ENCODE peak calls at places on chromosomes 13 and 19, in nine cellular contexts. X is mammary epithelial cell; I is tibial artery; Q is PC-3; S is CD8-positive, alpha-beta memory T cell; A is pancreas; M is HepG2; P is endodermal cell; N is H9. J is an unnamed sample. For H3K27me3, the result is how much of the 10 kb centered on the place peaks cover.

GRCh38 chr13:110359840-110360301 is 52.8 kb downstream of the COL4A2 start:
- DNase-seq in I (no peak), Q (no peak), N (no peak), A (no peak), X (no peak), S (no peak), P (peak), M (no peak), J (no peak)

GRCh38 chr13:73248711-73249580 is 190.1 kb downstream of the KLF5 start:
- DNase-seq in X (peak), Q (peak), N (peak), P (peak), S (no peak), I (no peak), A (peak), M (no peak), J (peak)

GRCh38 chr13:32881074-32881791 is 135.0 kb upstream of the KL start:
- DNase-seq in M (no peak), X (peak), Q (peak), I (no peak), P (no peak), S (no peak), A (no peak), N (no peak), J (peak)

GRCh38 chr13:51689597-51689996 is 105.3 kb downstream of the WDFY2 start:
- DNase-seq in M (peak), X (peak), S (no peak), A (no peak), Q (no peak), N (no peak), I (no peak), P (no peak), J (no peak)

GRCh38 chr13:31968473-31968872 is 63.1 kb upstream of the FRY start:
- DNase-seq in N (no peak), M (no peak), P (no peak), I (peak), A (peak), X (no peak), Q (no peak), S (no peak), J (no peak)

GRCh38 chr13:39034085-39034484 is 3.8 kb downstream of the PROSER1 start:
- DNase-seq in M (no peak), X (no peak), A (no peak), Q (no peak), I (no peak), S (no peak), P (no peak), N (no peak), J (no peak)

GRCh38 chr19:1606138-1606651 is 933 bp upstream of the UQCR11 start:
- DNase-seq in N (no peak), A (no peak), I (peak), S (no peak), P (no peak), X (no peak), Q (no peak), M (no peak), J (no peak)

GRCh38 chr19:33770107-33770506 is 26.6 kb upstream of the KCTD15 start:
- DNase-seq in N (no peak), Q (no peak), A (no peak), M (no peak), P (no peak), I (no peak), S (no peak), X (no peak), J (no peak)

GRCh38 chr13:31944262-31945160 is 87.1 kb upstream of the FRY start:
- DNase-seq in S (no peak), I (no peak), N (no peak), Q (no peak), X (no peak), P (no peak), M (no peak), A (no peak), J (no peak)

GRCh38 chr13:49356224-49356623 is 87.6 kb downstream of the CAB39L start:
- DNase-seq in I (no peak), N (no peak), A (no peak), P (no peak), X (peak), M (no peak), S (no peak), Q (peak), J (peak)

GRCh38 chr13:34467450-34468083 is 474.5 kb upstream of the NBEA start:
- DNase-seq in S (no peak), N (no peak), P (no peak), I (no peak), Q (no peak), A (no peak), X (peak), M (no peak), J (no peak)

GRCh38 chr13:44618326-44618725 is 42.2 kb upstream of the TSC22D1 start:
- DNase-seq in I (no peak), A (no peak), M (no peak), X (no peak), N (no peak), S (no peak), Q (no peak), P (no peak), J (no peak)

GRCh38 chr13:97321616-97322321 is 99.6 kb downstream of the MBNL2 start:
- DNase-seq in I (no peak), P (no peak), M (no peak), A (no peak), Q (no peak), N (no peak), X (no peak), S (no peak), J (no peak)

GRCh38 chr19:8578642-8579265 is 1.5 kb upstream of the MYO1F start:
- DNase-seq in M (peak), A (peak), Q (peak), I (peak), P (peak), N (peak), X (peak), S (peak), J (no peak)

GRCh38 chr19:45345506-45345860 is 4.9 kb downstream of the KLC3 start:
- DNase-seq in P (no peak), A (no peak), X (no peak), S (no peak), I (no peak), M (no peak), Q (no peak), N (no peak), J (no peak)

GRCh38 chr13:114282143-114282685 is 813 bp downstream of the UPF3A start:
- DNase-seq in A (peak), N (peak), Q (peak), P (peak), M (peak), S (no peak), I (peak), X (peak), J (peak)

GRCh38 chr13:44230736-44231135 is 142.9 kb upstream of the SERP2 start:
- DNase-seq in Q (peak), S (no peak), P (no peak), A (no peak), M (no peak), N (no peak), I (no peak), X (no peak), J (no peak)

GRCh38 chr13:43831088-43831487 is 44.3 kb upstream of the ENOX1 start:
- DNase-seq in P (no peak), I (no peak), M (no peak), X (peak), N (no peak), A (no peak), S (no peak), Q (peak), J (peak)

GRCh38 chr13:51727634-51728274 is 76.2 kb downstream of the DHRS12 start:
- DNase-seq in I (no peak), S (no peak), A (no peak), N (no peak), X (no peak), M (no peak), P (no peak), Q (no peak), J (no peak)

GRCh38 chr13:63741029-63741813 is 2325.6 kb upstream of the PCDH20 start:
- DNase-seq in X (no peak), A (peak), P (no peak), M (no peak), Q (no peak), S (no peak), I (no peak), N (peak), J (no peak)

GRCh38 chr19:46137915-46138473 is 10.0 kb upstream of the IGFL2 start:
- DNase-seq in X (no peak), A (no peak), Q (no peak), P (no peak), N (no peak), S (no peak), M (no peak), I (no peak), J (no peak)

GRCh38 chr19:4851551-4852290 is 15.7 kb downstream of the PLIN3 start:
- DNase-seq in N (peak), S (peak), M (peak), I (peak), A (peak), Q (peak), X (no peak), P (peak), J (no peak)

GRCh38 chr13:113928701-113929627 is 44.9 kb downstream of the C13orf46 start:
- DNase-seq in S (no peak), P (peak), A (peak), Q (no peak), N (peak), I (peak), X (no peak), M (no peak), J (no peak)

GRCh38 chr19:38298841-38299680 is 5.0 kb upstream of the C19orf33 start:
- DNase-seq in Q (peak), P (no peak), X (no peak), N (no peak), M (no peak), I (no peak), A (no peak), S (no peak), J (no peak)

GRCh38 chr13:98999635-98999952 is 21.7 kb upstream of the DOCK9 start:
- DNase-seq in S (no peak), X (no peak), I (no peak), Q (no peak), P (peak), A (no peak), N (no peak), M (no peak), J (no peak)

GRCh38 chr19:8532170-8532569 is 18.2 kb upstream of the ZNF414 start:
- DNase-seq in X (no peak), M (peak), P (no peak), Q (no peak), N (no peak), I (no peak), S (no peak), A (no peak), J (no peak)

GRCh38 chr13:52127378-52127777 is 1.5 kb downstream of the NEK5 start:
- DNase-seq in A (no peak), I (no peak), M (no peak), N (no peak), Q (no peak), P (no peak), X (no peak), S (no peak), J (no peak)

GRCh38 chr13:50626031-50626643 is 217.4 kb downstream of the DLEU7 start:
- DNase-seq in P (no peak), S (no peak), M (no peak), I (no peak), X (peak), N (no peak), Q (no peak), A (no peak), J (peak)

GRCh38 chr13:94702181-94703041 is 9.9 kb downstream of the SOX21 start:
- DNase-seq in X (no peak), N (no peak), Q (no peak), S (no peak), A (no peak), I (no peak), M (no peak), P (no peak), J (no peak)

GRCh38 chr13:111241006-111241755 is 79.3 kb upstream of the TEX29 start:
- DNase-seq in A (no peak), X (no peak), S (no peak), I (no peak), Q (no peak), M (no peak), N (no peak), P (no peak), J (no peak)

GRCh38 chr13:21297452-21297851 is 121.0 kb downstream of the MRPL57 start:
- DNase-seq in I (no peak), P (peak), M (no peak), A (no peak), S (no peak), Q (no peak), N (no peak), X (no peak), J (no peak)

GRCh38 chr13:41615520-41615838 is 158.1 kb downstream of the RGCC start:
- DNase-seq in Q (no peak), X (no peak), M (no peak), P (no peak), A (no peak), I (no peak), S (no peak), N (no peak), J (no peak)

GRCh38 chr13:41613984-41614581 is 156.7 kb downstream of the RGCC start:
- DNase-seq in I (peak), S (no peak), X (peak), N (no peak), M (peak), P (no peak), Q (peak), A (no peak), J (no peak)

GRCh38 chr13:41611385-41611784 is 154.0 kb downstream of the RGCC start:
- DNase-seq in A (no peak), M (no peak), Q (no peak), I (no peak), S (no peak), X (no peak), P (no peak), N (no peak), J (no peak)

GRCh38 chr13:41614671-41615519 is 157.5 kb downstream of the RGCC start:
- DNase-seq in M (no peak), S (no peak), A (no peak), X (peak), P (no peak), Q (peak), N (no peak), I (no peak), J (no peak)

DNA sequence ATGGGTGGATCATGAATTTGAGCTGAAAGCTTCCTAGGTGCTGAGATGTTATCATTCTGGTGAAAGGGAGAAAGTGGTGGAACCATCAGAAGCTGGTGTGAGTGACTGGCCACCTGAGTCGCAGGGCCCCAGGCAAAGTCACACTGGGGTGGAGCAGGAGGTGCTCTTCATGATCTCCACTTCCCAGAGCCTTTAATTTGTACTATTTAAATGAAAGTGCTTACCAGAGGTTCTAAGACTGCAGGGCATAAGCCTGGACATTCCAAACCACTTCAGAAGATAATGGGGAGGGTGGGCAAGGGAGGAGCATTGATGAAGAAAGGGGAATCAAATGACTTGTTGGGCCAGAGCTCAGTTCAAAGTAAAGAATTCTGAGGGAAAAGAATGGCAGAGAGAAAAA is 156.1 kb downstream of the RGCC start:
- DNase-seq in A (no peak), X (peak), M (no peak), N (no peak), P (no peak), Q (no peak), S (no peak), I (no peak), J (no peak)
- H3K27ac ChIP-seq in A (peak), X (peak), M (peak), N (no peak), P (no peak), Q (peak), S (no peak), I (no peak), J (no peak)

GRCh38 chr19:54183431-54183830 is 5.9 kb downstream of the MBOAT7 start:
- DNase-seq in P (no peak), I (no peak), X (no peak), Q (no peak), S (no peak), A (peak), N (no peak), M (no peak), J (no peak)

GRCh38 chr19:54188224-54188871 is 1.0 kb downstream of the MBOAT7 start:
- DNase-seq in S (no peak), Q (peak), X (peak), M (no peak), N (peak), P (peak), I (no peak), A (peak), J (no peak)

GRCh38 chr19:54189020-54189667 is at the start of gene MBOAT7:
- DNase-seq in P (no peak), I (no peak), M (no peak), X (no peak), Q (no peak), S (no peak), A (no peak), N (no peak), J (no peak)

GRCh38 chr19:54186934-54187381 is 2.4 kb downstream of the MBOAT7 start:
- DNase-seq in A (peak), I (no peak), P (no peak), N (peak), M (no peak), Q (no peak), X (no peak), S (no peak), J (no peak)

GRCh38 chr19:54186351-54186750 is 3.0 kb downstream of the MBOAT7 start:
- DNase-seq in N (no peak), X (no peak), S (no peak), M (no peak), Q (peak), I (no peak), A (peak), P (no peak), J (no peak)
- H3K27me3 ChIP-seq in N (under half), X (under half), S (under half), M (under half), Q (under half), I (under half), A (under half), P (under half), J (under half)

GRCh38 chr13:91572439-91572838 is 174.0 kb downstream of the GPC5 start:
- DNase-seq in A (no peak), N (no peak), I (no peak), X (no peak), P (no peak), Q (no peak), M (no peak), S (no peak), J (peak)
- H3K27ac ChIP-seq in A (no peak), N (no peak), I (no peak), X (no peak), P (no peak), Q (peak), M (no peak), S (no peak), J (no peak)

DNA sequence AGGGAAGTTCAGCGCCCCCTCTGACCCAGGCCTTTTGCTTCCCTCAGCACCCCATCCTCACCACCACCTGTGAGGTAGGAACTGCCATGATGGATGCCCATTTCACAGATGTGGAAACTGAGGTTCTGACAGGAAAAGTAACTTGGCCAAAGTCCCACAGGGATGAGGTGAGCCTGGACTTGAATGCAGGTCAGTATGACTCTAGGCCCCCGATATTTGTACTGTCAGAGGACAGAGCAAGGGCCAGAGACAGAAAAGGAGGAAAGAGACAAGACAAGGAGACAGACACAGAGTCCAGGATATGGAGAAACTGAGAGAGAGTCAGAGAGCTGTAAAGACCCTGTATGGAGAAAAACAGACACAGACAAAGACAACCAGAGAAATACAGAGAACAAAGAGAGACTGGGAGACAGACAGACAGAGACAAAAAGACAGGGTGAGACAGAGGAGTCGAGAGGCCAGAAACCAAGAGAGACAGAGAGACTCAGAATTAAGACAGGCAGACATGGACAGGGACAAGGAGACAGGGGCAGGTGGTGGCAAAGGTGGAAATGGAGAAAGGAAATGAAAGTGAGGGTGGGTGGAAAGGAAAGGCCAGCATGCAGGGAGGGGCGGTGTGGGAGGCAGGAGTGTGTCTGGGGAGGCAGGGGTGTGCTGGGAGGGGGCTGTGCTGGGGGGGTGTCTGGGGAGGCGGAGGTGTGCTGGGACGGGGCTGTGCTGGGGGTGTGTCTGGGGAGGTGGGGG is 5.0 kb downstream of the ERFL start:
- DNase-seq in S (no peak), M (no peak), P (no peak), N (no peak), A (no peak), I (no peak), X (no peak), Q (no peak), J (no peak)
- H3K27me3 ChIP-seq in S (under half), M (half or more), P (half or more), N (half or more), A (under half), I (under half), X (under half), Q (under half), J (half or more)

GRCh38 chr19:40403262-40403984 is 9.8 kb downstream of the PRX start:
- DNase-seq in P (peak), M (peak), I (peak), N (peak), X (peak), A (peak), S (peak), Q (peak), J (peak)
- H3K27ac ChIP-seq in P (no peak), M (peak), I (peak), N (no peak), X (peak), A (peak), S (peak), Q (no peak), J (no peak)

GRCh38 chr19:12840091-12841079 is 2.1 kb downstream of the MAST1 start:
- DNase-seq in N (peak), I (no peak), A (peak), P (peak), X (peak), M (no peak), Q (peak), S (no peak), J (peak)
- H3K27me3 ChIP-seq in N (under half), I (under half), A (under half), P (under half), X (under half), M (under half), Q (under half), S (half or more), J (half or more)

GRCh38 chr19:16088351-16088984 is 12.2 kb downstream of the TPM4 start:
- DNase-seq in Q (no peak), A (peak), P (peak), N (no peak), M (no peak), X (no peak), I (no peak), S (no peak), J (no peak)
- H3K27ac ChIP-seq in Q (no peak), A (peak), P (no peak), N (no peak), M (peak), X (no peak), I (peak), S (no peak), J (no peak)

J was measured in foreskin keratinocyte.